ENCODE peak calls at places on chromosomes 13 and 19, in nine cellular contexts. Y is IMR-90, Z is endothelial cell of umbilical vein, R is GM23248, B is neural progenitor cell, E is PC-9, J is H9, D is keratinocyte, P is H1. U is an unnamed sample.

GRCh38 chr19:33275933-33276619 is 26.3 kb downstream of the CEBPA start:
- DNase-seq in J (no peak), E (no peak), D (no peak), Y (no peak), B (no peak), P (no peak), R (no peak), Z (no peak), U (no peak)

GRCh38 chr19:15437355-15438123 is 12.2 kb downstream of the WIZ start:
- DNase-seq in D (no peak), R (peak; percentile 71), Y (peak; percentile 74), B (no peak), E (no peak), Z (no peak), J (no peak), P (no peak), U (no peak)

GRCh38 chr19:45396389-45397260 is 8.2 kb downstream of the PPP1R13L start:
- DNase-seq in J (no peak), D (no peak), P (no peak), Y (no peak), Z (no peak), E (no peak), B (no peak), R (no peak), U (no peak)

GRCh38 chr13:113495494-113496251 is 5.2 kb upstream of the DCUN1D2 start:
- DNase-seq in E (no peak), Y (peak; percentile 41), B (peak; percentile 55), D (no peak), P (no peak), J (peak; percentile 65), R (no peak), Z (peak; percentile 24), U (no peak)

GRCh38 chr13:63472736-63473135 is 2057.1 kb upstream of the PCDH20 start:
- DNase-seq in D (no peak), Y (no peak), E (no peak), R (no peak), P (no peak), Z (no peak), J (no peak), B (no peak), U (no peak)

GRCh38 chr19:48634424-48635262 is 2.5 kb downstream of the DBP start:
- DNase-seq in R (peak; percentile 99), J (peak; percentile 98), Y (peak; percentile 92), P (peak; percentile 90), Z (peak; percentile 92), D (peak; percentile 84), B (peak; percentile 96), E (peak; percentile 97), U (peak; percentile 91)

GRCh38 chr13:65339236-65339635 is 1890.9 kb downstream of the PCDH9 start:
- DNase-seq in B (no peak), E (no peak), J (no peak), D (no peak), Y (peak; percentile 59), P (no peak), R (no peak), Z (no peak), U (no peak)

GRCh38 chr19:6242677-6243076 is 37.1 kb downstream of the MLLT1 start:
- DNase-seq in R (no peak), B (no peak), D (no peak), E (no peak), P (no peak), J (no peak), Z (no peak), Y (no peak), U (no peak)

GRCh38 chr19:2475018-2475701 is 767 bp upstream of the GADD45B start:
- DNase-seq in P (no peak), Z (peak; percentile 66), R (peak; percentile 84), B (peak; percentile 65), Y (peak; percentile 48), E (peak; percentile 57), J (no peak), D (no peak), U (peak; percentile 58)

GRCh38 chr13:48304132-48304876 is 753 bp downstream of the RB1 start:
- DNase-seq in J (no peak), Z (peak; percentile 66), D (no peak), E (peak; percentile 8), B (peak; percentile 59), P (no peak), R (peak; percentile 70), Y (peak; percentile 55), U (peak; percentile 29)

GRCh38 chr13:97258801-97259200 is 36.7 kb downstream of the MBNL2 start:
- DNase-seq in Y (peak; percentile 64), Z (no peak), B (no peak), D (no peak), P (no peak), J (no peak), E (no peak), R (peak; percentile 75), U (no peak)

GRCh38 chr13:78430166-78430791 is 173.1 kb downstream of the POU4F1 start:
- DNase-seq in Y (no peak), E (no peak), Z (no peak), B (peak; percentile 52), R (no peak), J (peak; percentile 47), P (no peak), D (no peak), U (no peak)

GRCh38 chr19:16175954-16176353 is 2.6 kb upstream of the CIB3 start:
- DNase-seq in B (no peak), J (no peak), D (no peak), Z (no peak), Y (no peak), P (no peak), R (no peak), E (no peak), U (no peak)

GRCh38 chr13:27283906-27284523 is 13.4 kb downstream of the RASL11A start:
- DNase-seq in J (peak; percentile 19), D (no peak), E (peak; percentile 46), R (peak; percentile 47), P (no peak), B (no peak), Z (peak; percentile 26), Y (no peak), U (peak; percentile 59)

GRCh38 chr19:40147338-40147692 is 43.9 kb upstream of the MAP3K10 start:
- DNase-seq in J (no peak), R (no peak), E (no peak), Y (no peak), P (no peak), B (no peak), Z (no peak), D (no peak), U (no peak)

DNA sequence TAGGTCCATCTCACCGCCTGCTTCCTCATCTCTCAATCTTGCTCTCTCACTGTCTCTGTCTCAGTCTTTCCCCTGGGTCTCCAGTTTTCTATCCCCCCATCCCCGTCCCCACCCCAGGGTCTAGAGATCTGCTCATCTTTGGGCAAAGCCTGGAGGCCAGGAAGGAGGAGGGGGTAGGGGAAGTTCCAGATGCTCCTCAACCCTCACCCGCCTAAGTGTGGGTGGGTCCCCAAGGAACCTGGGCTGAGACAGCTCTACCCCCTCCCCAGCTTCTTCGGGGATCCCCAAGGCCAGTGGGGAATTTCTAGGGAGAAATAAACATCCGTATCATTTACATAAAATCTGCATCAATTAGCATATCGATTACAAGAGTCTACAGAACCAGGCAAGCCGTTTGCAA is 31.8 kb upstream of the SEMA6B start:
- DNase-seq in E (no peak), R (no peak), Z (no peak), Y (no peak), D (no peak), B (no peak), P (no peak), J (no peak), U (no peak)
- H3K27me3 ChIP-seq in E (peaks cover 3% of the 10 kb centered on the region), R (peaks cover 15% of the 10 kb centered on the region), Z (no peaks in the 10 kb centered on the region), Y (peaks cover 25% of the 10 kb centered on the region), D (no peaks in the 10 kb centered on the region), B (peaks cover 13% of the 10 kb centered on the region), P (peaks cover 3% of the 10 kb centered on the region), J (no peaks in the 10 kb centered on the region), U (no peaks in the 10 kb centered on the region)

GRCh38 chr19:37954421-37954874 is 47.4 kb downstream of the SIPA1L3 start:
- DNase-seq in B (peak; percentile 58), R (no peak), Z (no peak), J (no peak), D (no peak), E (no peak), P (no peak), Y (no peak), U (no peak)

GRCh38 chr19:37955986-37956385 is 49.0 kb downstream of the SIPA1L3 start:
- DNase-seq in E (no peak), Y (no peak), Z (no peak), R (no peak), B (no peak), J (no peak), D (no peak), P (no peak), U (no peak)

GRCh38 chr19:37951816-37952210 is 44.8 kb downstream of the SIPA1L3 start:
- DNase-seq in J (no peak), R (no peak), E (peak; percentile 18), Z (no peak), D (no peak), B (no peak), Y (no peak), P (no peak), U (no peak)

GRCh38 chr19:37953125-37953524 is 46.1 kb downstream of the SIPA1L3 start:
- DNase-seq in B (peak; percentile 57), R (no peak), E (no peak), D (no peak), Y (no peak), J (no peak), P (no peak), Z (no peak), U (no peak)

GRCh38 chr19:37953576-37954303 is 46.7 kb downstream of the SIPA1L3 start:
- DNase-seq in J (no peak), B (peak; percentile 93), Z (no peak), D (no peak), Y (no peak), P (no peak), E (no peak), R (peak; percentile 47), U (peak; percentile 19)
- H3K27ac ChIP-seq in J (no peak overlapping the region), B (peak overlapping the region; percentile 95), Z (no peak overlapping the region), D (no peak overlapping the region), Y (no peak overlapping the region), P (peak overlapping the region; percentile 37), E (peak overlapping the region; percentile 33), R (peak overlapping the region; percentile 2), U (peak overlapping the region; percentile 53)

DNA sequence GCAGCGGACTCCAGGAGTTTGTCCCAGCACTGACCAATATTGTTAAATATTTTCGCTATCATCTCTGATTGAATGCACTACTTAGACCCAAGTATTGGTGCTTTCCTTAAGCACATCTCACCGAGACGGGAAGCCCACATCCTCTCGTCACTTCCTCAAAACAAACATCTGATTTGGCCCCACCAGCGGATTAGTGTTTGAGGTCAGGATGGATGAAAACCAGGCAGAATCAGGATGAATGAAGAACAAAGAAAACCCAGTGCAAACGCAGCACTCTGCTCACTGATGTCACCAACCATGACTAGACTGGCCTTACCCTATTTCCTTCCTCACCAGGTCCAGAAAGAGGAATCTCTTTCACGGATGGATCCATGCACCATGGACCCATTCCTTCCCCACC is 6.0 kb downstream of the PLAUR start:
- DNase-seq in R (no peak), Y (no peak), D (no peak), B (no peak), P (no peak), J (no peak), Z (peak; percentile 72), E (no peak), U (no peak)
- H4K20me1 ChIP-seq in R (peaks cover 5% of the 10 kb centered on the region), Y (peaks cover 62% of the 10 kb centered on the region), D (peaks cover 8% of the 10 kb centered on the region), B (no peaks in the 10 kb centered on the region), P (peaks cover 3% of the 10 kb centered on the region), J (no peaks in the 10 kb centered on the region), Z (no peaks in the 10 kb centered on the region), E (peaks cover 24% of the 10 kb centered on the region), U (peaks cover 42% of the 10 kb centered on the region)

DNA sequence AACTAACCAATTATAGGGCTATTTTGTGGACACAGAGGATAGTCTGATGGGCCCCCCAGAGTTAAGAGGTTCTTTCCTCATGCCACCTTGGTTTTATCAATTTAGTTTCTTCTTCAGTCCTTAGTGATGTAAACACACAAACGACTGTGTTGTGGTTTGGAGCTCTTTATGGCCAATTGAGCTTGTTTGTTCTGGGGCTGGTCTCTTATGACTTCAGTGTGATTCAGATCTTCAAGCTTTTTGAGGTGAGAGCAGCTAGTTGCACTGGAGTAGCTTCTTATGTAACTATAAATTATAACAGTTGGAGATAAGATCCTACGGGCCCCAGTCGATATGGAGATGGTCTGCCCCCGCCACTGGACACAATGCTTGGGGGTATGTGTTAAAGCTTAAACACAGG is 22.0 kb upstream of the GJB6 start:
- DNase-seq in J (no peak), Z (no peak), D (no peak), R (no peak), P (no peak), E (no peak), Y (no peak), B (no peak), U (peak; percentile 63)
- H3K27me3 ChIP-seq in J (no peaks in the 10 kb centered on the region), Z (no peaks in the 10 kb centered on the region), D (no peaks in the 10 kb centered on the region), R (peaks cover 26% of the 10 kb centered on the region), P (no peaks in the 10 kb centered on the region), E (no peaks in the 10 kb centered on the region), Y (peaks cover 20% of the 10 kb centered on the region), B (no peaks in the 10 kb centered on the region), U (no peaks in the 10 kb centered on the region)

U was measured in PC-3.